ENCODE peak calls at places on chromosomes 5 and 9, in ten cellular contexts. R, B, E, I, F, T, H, P, V and C are unnamed samples.

GRCh38 chr9:113199683-113200329 is 21.3 kb downstream of the FKBP15 start:
- DNase-seq in R (no peak), B (no peak), E (no peak), I (no peak), F (no peak), T (no peak), H (no peak), P (no peak), V (no peak), C (no peak)

GRCh38 chr9:132798817-132799790 is 79.0 kb downstream of the AK8 start:
- DNase-seq in R (no peak), B (no peak), E (no peak), I (no peak), F (no peak), T (peak), H (no peak), P (no peak), V (no peak), C (no peak)

GRCh38 chr9:122122468-122122867 is 29.4 kb upstream of the TTLL11 start:
- DNase-seq in R (no peak), B (no peak), E (no peak), I (no peak), F (no peak), T (no peak), H (no peak), P (no peak), V (no peak), C (no peak)

GRCh38 chr5:85140471-85140870 is 755.8 kb upstream of the EDIL3 start:
- DNase-seq in R (no peak), B (no peak), E (peak), I (no peak), F (no peak), T (no peak), H (no peak), P (no peak), V (no peak), C (no peak)

GRCh38 chr9:83444110-83444509 is 94.1 kb downstream of the FRMD3 start:
- DNase-seq in R (no peak), B (no peak), E (no peak), I (no peak), F (no peak), T (no peak), H (no peak), P (peak), V (no peak), C (no peak)

GRCh38 chr5:17187401-17187800 is 30.0 kb upstream of the BASP1 start:
- DNase-seq in R (no peak), B (no peak), E (peak), I (no peak), F (no peak), T (no peak), H (no peak), P (peak), V (no peak), C (no peak)

GRCh38 chr5:142871880-142872200 is 101.7 kb downstream of the ARHGAP26 start:
- DNase-seq in R (no peak), B (no peak), E (peak), I (no peak), F (no peak), T (no peak), H (no peak), P (peak), V (no peak), C (no peak)

GRCh38 chr9:123390337-123391135 is 34.5 kb downstream of the CRB2 start:
- DNase-seq in R (no peak), B (no peak), E (no peak), I (no peak), F (no peak), T (no peak), H (no peak), P (no peak), V (peak), C (no peak)

GRCh38 chr5:61371474-61371873 is 39.4 kb downstream of the ZSWIM6 start:
- DNase-seq in R (no peak), B (no peak), E (no peak), I (no peak), F (no peak), T (no peak), H (no peak), P (no peak), V (no peak), C (no peak)

GRCh38 chr9:120242397-120242796 is 337.6 kb downstream of the CDK5RAP2 start:
- DNase-seq in R (no peak), B (no peak), E (no peak), I (no peak), F (no peak), T (no peak), H (no peak), P (no peak), V (no peak), C (peak)

GRCh38 chr9:129783516-129784361 is 19.2 kb upstream of the TOR1B start:
- DNase-seq in R (peak), B (peak), E (peak), I (peak), F (peak), T (peak), H (peak), P (peak), V (peak), C (peak)

GRCh38 chr5:44770936-44771717 is 37.6 kb upstream of the MRPS30 start:
- DNase-seq in R (no peak), B (no peak), E (no peak), I (no peak), F (no peak), T (no peak), H (no peak), P (no peak), V (no peak), C (no peak)